ENCODE peak calls at places on chromosomes 6 and 20, in six cellular contexts. A is NCI-H345; K is iPS DF 6.9; B is caudate nucleus; Q is activated CD8-positive, alpha-beta memory T cell treated with anti-CD3 and anti-CD28 coated beads for 4 hours; D is GM03348. G is an unnamed sample.

GRCh38 chr6:12033770-12034169 is 21.7 kb downstream of the HIVEP1 start:
- DNase-seq in A (no peak), K (no peak), B (no peak), Q (no peak), D (peak), G (no peak)

GRCh38 chr6:145036236-145036635 is 699.1 kb downstream of the EPM2A start:
- DNase-seq in A (no peak), K (no peak), B (no peak), Q (no peak), D (no peak), G (no peak)

GRCh38 chr6:36350681-36351091 is 14.0 kb upstream of the BNIP5 start:
- DNase-seq in A (no peak), K (no peak), B (no peak), Q (no peak), D (peak), G (no peak)

GRCh38 chr6:84979541-84979940 is 215.1 kb upstream of the TBX18 start:
- DNase-seq in A (no peak), K (no peak), B (no peak), Q (no peak), D (peak), G (no peak)

GRCh38 chr6:30885999-30886896 is 1.9 kb downstream of the DDR1 start:
- DNase-seq in A (peak), K (no peak), B (peak), Q (no peak), D (peak), G (no peak)

GRCh38 chr6:169398342-169399105 is 144.9 kb upstream of the THBS2 start:
- DNase-seq in A (no peak), K (no peak), B (no peak), Q (no peak), D (peak), G (no peak)

GRCh38 chr20:53905019-53905847 is 165.2 kb downstream of the BCAS1 start:
- DNase-seq in A (no peak), K (no peak), B (no peak), Q (no peak), D (no peak), G (no peak)

GRCh38 chr20:53244711-53245110 is 272.6 kb downstream of the TSHZ2 start:
- DNase-seq in A (no peak), K (no peak), B (no peak), Q (no peak), D (peak), G (no peak)

GRCh38 chr6:84597238-84597875 is 167.0 kb downstream of the TBX18 start:
- DNase-seq in A (no peak), K (no peak), B (no peak), Q (no peak), D (no peak), G (no peak)

GRCh38 chr6:2760882-2761842 is 4.0 kb upstream of the WRNIP1 start:
- DNase-seq in A (no peak), K (no peak), B (no peak), Q (no peak), D (no peak), G (no peak)

GRCh38 chr6:34745277-34746103 is 11.8 kb upstream of the SNRPC start:
- DNase-seq in A (no peak), K (no peak), B (no peak), Q (no peak), D (no peak), G (no peak)

GRCh38 chr6:3635482-3635881 is 116.0 kb downstream of the PXDC1 start:
- DNase-seq in A (no peak), K (no peak), B (no peak), Q (no peak), D (no peak), G (no peak)

GRCh38 chr20:43389839-43390626 is 67.7 kb upstream of the SRSF6 start:
- DNase-seq in A (no peak), K (peak), B (no peak), Q (no peak), D (peak), G (no peak)

GRCh38 chr20:2762578-2763131 is 37.8 kb downstream of the CPXM1 start:
- DNase-seq in A (peak), K (no peak), B (no peak), Q (no peak), D (no peak), G (no peak)

GRCh38 chr20:2946988-2947961 is 74.0 kb downstream of the PTPRA start:
- DNase-seq in A (peak), K (no peak), B (peak), Q (no peak), D (no peak), G (no peak)